ENCODE peak calls at places on chromosomes 6 and 20, in nine cellular contexts. U is stimulated activated CD4-positive, alpha-beta T cell treated with anti-CD3 and anti-CD28 coated beads, Interleukin-2, amount 100 ng/mL, for 24 hours; X is effector CD8-positive, alpha-beta T cell; E is stimulated activated naive CD4-positive, alpha-beta T cell treated with Interleukin-2 at 50 U/mL for 16 hours; S is heart right ventricle; H is HTR-8/SVneo; Q is effector memory CD8-positive, alpha-beta T cell; Z is lung microvascular endothelial cell; B is ACHN. Y is an unnamed sample.

GRCh38 chr20:45779011-45779915 is 12.4 kb downstream of the WFDC3 start:
- DNase-seq in U (no peak), X (no peak), E (no peak), S (peak), H (peak), Q (no peak), Z (peak), B (peak), Y (peak)

GRCh38 chr6:107560657-107561056 is 70.7 kb downstream of the SOBP start:
- DNase-seq in U (no peak), X (no peak), E (no peak), S (peak), H (no peak), Q (no peak), Z (no peak), B (no peak), Y (no peak)

GRCh38 chr20:50325215-50325614 is 134.6 kb downstream of the CEBPB start:
- DNase-seq in U (no peak), X (no peak), E (no peak), S (no peak), H (no peak), Q (no peak), Z (no peak), B (no peak), Y (no peak)

GRCh38 chr6:22008248-22008836 is 288.5 kb downstream of the PRL start:
- DNase-seq in U (no peak), X (no peak), E (no peak), S (no peak), H (no peak), Q (no peak), Z (no peak), B (no peak), Y (no peak)

GRCh38 chr20:1900321-1900791 is 5.1 kb downstream of the SIRPA start:
- DNase-seq in U (no peak), X (no peak), E (no peak), S (peak), H (peak), Q (no peak), Z (peak), B (peak), Y (peak)

GRCh38 chr6:3071568-3071967 is 3.3 kb downstream of the RIPK1 start:
- DNase-seq in U (no peak), X (no peak), E (no peak), S (no peak), H (no peak), Q (no peak), Z (no peak), B (no peak), Y (no peak)

GRCh38 chr20:20711413-20711812 is 1.0 kb downstream of the RALGAPA2 start:
- DNase-seq in U (peak), X (no peak), E (no peak), S (no peak), H (no peak), Q (peak), Z (peak), B (no peak), Y (no peak)

GRCh38 chr6:151488226-151488625 is 5.6 kb upstream of the CCDC170 start:
- DNase-seq in U (no peak), X (no peak), E (no peak), S (no peak), H (no peak), Q (no peak), Z (no peak), B (no peak), Y (no peak)

GRCh38 chr6:29201966-29202365 is 31.3 kb downstream of the OR2J2 start:
- DNase-seq in U (no peak), X (no peak), E (no peak), S (no peak), H (no peak), Q (no peak), Z (no peak), B (no peak), Y (no peak)

GRCh38 chr20:3228750-3229032 is 10.3 kb downstream of the SLC4A11 start:
- DNase-seq in U (no peak), X (no peak), E (no peak), S (no peak), H (no peak), Q (no peak), Z (no peak), B (no peak), Y (no peak)

GRCh38 chr6:15254074-15254975 is 8.5 kb downstream of the JARID2 start:
- DNase-seq in U (no peak), X (no peak), E (no peak), S (no peak), H (peak), Q (no peak), Z (peak), B (no peak), Y (peak)

GRCh38 chr6:26230336-26230735 is 134.7 kb upstream of the BTN3A2 start:
- DNase-seq in U (no peak), X (no peak), E (no peak), S (no peak), H (no peak), Q (no peak), Z (no peak), B (no peak), Y (no peak)

GRCh38 chr20:38299963-38300362 is 4.0 kb upstream of the BPI start:
- DNase-seq in U (no peak), X (no peak), E (no peak), S (no peak), H (no peak), Q (no peak), Z (no peak), B (no peak), Y (no peak)

GRCh38 chr20:40706977-40707582 is 18.0 kb upstream of the MAFB start:
- DNase-seq in U (no peak), X (no peak), E (no peak), S (no peak), H (no peak), Q (no peak), Z (no peak), B (peak), Y (peak)

GRCh38 chr6:33599413-33599911 is 19.4 kb upstream of the BAK1 start:
- DNase-seq in U (no peak), X (no peak), E (no peak), S (no peak), H (no peak), Q (no peak), Z (no peak), B (peak), Y (no peak)

GRCh38 chr6:170186909-170187668 is 103.8 kb downstream of the DLL1 start:
- DNase-seq in U (no peak), X (no peak), E (no peak), S (no peak), H (no peak), Q (no peak), Z (no peak), B (no peak), Y (no peak)

GRCh38 chr6:162621246-162621645 is 106.3 kb downstream of the PRKN start:
- DNase-seq in U (no peak), X (no peak), E (no peak), S (no peak), H (no peak), Q (no peak), Z (no peak), B (no peak), Y (no peak)

GRCh38 chr20:33388268-33388667 is 13.1 kb downstream of the CDK5RAP1 start:
- DNase-seq in U (no peak), X (no peak), E (no peak), S (no peak), H (no peak), Q (no peak), Z (no peak), B (no peak), Y (no peak)

GRCh38 chr20:20083796-20084195 is 31.5 kb downstream of the CFAP61 start:
- DNase-seq in U (no peak), X (no peak), E (no peak), S (no peak), H (peak), Q (no peak), Z (peak), B (peak), Y (peak)

GRCh38 chr20:56752274-56752673 is 123.2 kb downstream of the TFAP2C start:
- DNase-seq in U (no peak), X (no peak), E (no peak), S (no peak), H (no peak), Q (no peak), Z (no peak), B (no peak), Y (no peak)

GRCh38 chr6:158366363-158366762 is 54.1 kb downstream of the TULP4 start:
- DNase-seq in U (no peak), X (no peak), E (no peak), S (no peak), H (no peak), Q (no peak), Z (no peak), B (no peak), Y (no peak)

GRCh38 chr6:37006793-37007339 is 1.4 kb downstream of the FGD2 start:
- DNase-seq in U (no peak), X (no peak), E (no peak), S (no peak), H (peak), Q (no peak), Z (no peak), B (no peak), Y (no peak)

GRCh38 chr6:46191961-46192360 is 21.2 kb upstream of the ENPP5 start:
- DNase-seq in U (no peak), X (no peak), E (no peak), S (no peak), H (peak), Q (no peak), Z (no peak), B (peak), Y (peak)

GRCh38 chr6:148401581-148401980 is 58.9 kb downstream of the SASH1 start:
- DNase-seq in U (no peak), X (no peak), E (no peak), S (no peak), H (no peak), Q (no peak), Z (no peak), B (no peak), Y (peak)

GRCh38 chr6:68649669-68650068 is 14.6 kb downstream of the ADGRB3 start:
- DNase-seq in U (no peak), X (no peak), E (no peak), S (no peak), H (no peak), Q (no peak), Z (no peak), B (no peak), Y (peak)

GRCh38 chr6:168043848-168044415 is 35.1 kb downstream of the FRMD1 start:
- DNase-seq in U (no peak), X (no peak), E (no peak), S (no peak), H (no peak), Q (no peak), Z (no peak), B (no peak), Y (no peak)

GRCh38 chr6:582370-582769 is 74.5 kb downstream of the HUS1B start:
- DNase-seq in U (no peak), X (no peak), E (no peak), S (no peak), H (peak), Q (no peak), Z (no peak), B (no peak), Y (no peak)

GRCh38 chr20:8152183-8152582 is 20.1 kb downstream of the PLCB1 start:
- DNase-seq in U (no peak), X (no peak), E (no peak), S (peak), H (no peak), Q (no peak), Z (peak), B (no peak), Y (no peak)

GRCh38 chr6:47187883-47188587 is 121.7 kb downstream of the TNFRSF21 start:
- DNase-seq in U (no peak), X (no peak), E (no peak), S (no peak), H (no peak), Q (no peak), Z (no peak), B (no peak), Y (no peak)

GRCh38 chr6:157376706-157377230 is 4.2 kb upstream of the ZDHHC14 start:
- DNase-seq in U (no peak), X (no peak), E (no peak), S (no peak), H (no peak), Q (no peak), Z (no peak), B (no peak), Y (no peak)

GRCh38 chr20:61045876-61046585 is 206.0 kb upstream of the CDH4 start:
- DNase-seq in U (no peak), X (no peak), E (no peak), S (no peak), H (no peak), Q (no peak), Z (peak), B (no peak), Y (no peak)

GRCh38 chr6:106027316-106027715 is 58.8 kb upstream of the PRDM1 start:
- DNase-seq in U (no peak), X (no peak), E (no peak), S (no peak), H (no peak), Q (no peak), Z (no peak), B (no peak), Y (no peak)

GRCh38 chr6:130913119-130913518 is 85.9 kb downstream of the SMLR1 start:
- DNase-seq in U (no peak), X (no peak), E (no peak), S (no peak), H (no peak), Q (no peak), Z (peak), B (no peak), Y (no peak)

GRCh38 chr6:44105993-44106740 is 21.1 kb downstream of the MRPL14 start:
- DNase-seq in U (no peak), X (no peak), E (no peak), S (no peak), H (no peak), Q (no peak), Z (no peak), B (no peak), Y (no peak)

GRCh38 chr6:54335871-54336270 is 27.6 kb downstream of the TINAG start:
- DNase-seq in U (no peak), X (no peak), E (no peak), S (no peak), H (peak), Q (no peak), Z (peak), B (peak), Y (no peak)

GRCh38 chr6:54856137-54856536 is 9.6 kb downstream of the FAM83B start:
- DNase-seq in U (no peak), X (no peak), E (no peak), S (no peak), H (no peak), Q (no peak), Z (no peak), B (no peak), Y (no peak)

GRCh38 chr6:4916954-4917561 is 86.8 kb downstream of the RPP40 start:
- DNase-seq in U (no peak), X (no peak), E (no peak), S (no peak), H (no peak), Q (no peak), Z (no peak), B (no peak), Y (no peak)

GRCh38 chr6:46407785-46408530 is 83.3 kb downstream of the RCAN2 start:
- DNase-seq in U (no peak), X (no peak), E (no peak), S (no peak), H (no peak), Q (no peak), Z (no peak), B (no peak), Y (no peak)

Y was measured in SK-MEL-5.